ENCODE peak calls at places on chromosome 7, in six cellular contexts. E, L, Z, D, M and J are unnamed samples.

GRCh38 chr7:20596653-20597052 is 18.8 kb upstream of the ABCB5 start:
- DNase-seq in E (no peak), M (no peak), D (no peak), L (peak), Z (no peak), J (no peak)

GRCh38 chr7:22373911-22374310 is 17.0 kb upstream of the RAPGEF5 start:
- DNase-seq in E (no peak), M (no peak), Z (no peak), L (no peak), D (no peak), J (no peak)

GRCh38 chr7:133059263-133059662 is 22.6 kb downstream of the CHCHD3 start:
- DNase-seq in D (no peak), Z (no peak), E (no peak), L (no peak), M (no peak), J (no peak)

GRCh38 chr7:127874049-127874636 is 157.1 kb downstream of the LRRC4 start:
- DNase-seq in L (no peak), Z (no peak), E (no peak), M (no peak), D (no peak), J (no peak)

GRCh38 chr7:27031289-27032172 is 64.3 kb downstream of the HOXA1 start:
- DNase-seq in D (no peak), Z (peak), M (no peak), L (peak), E (no peak), J (peak)

GRCh38 chr7:153407291-153408046 is 644.7 kb upstream of the DPP6 start:
- DNase-seq in M (no peak), E (no peak), D (no peak), L (no peak), Z (no peak), J (no peak)

GRCh38 chr7:37920619-37921339 is at the start of gene EPDR1:
- DNase-seq in Z (no peak), E (peak), L (no peak), M (no peak), D (peak), J (peak)

GRCh38 chr7:36262706-36263484 is 109.8 kb downstream of the EEPD1 start:
- DNase-seq in E (no peak), M (no peak), Z (no peak), L (no peak), D (no peak), J (peak)

GRCh38 chr7:107726356-107727130 is 17.4 kb upstream of the CBLL1 start:
- DNase-seq in Z (no peak), L (no peak), D (no peak), E (no peak), M (no peak), J (no peak)

GRCh38 chr7:132125096-132125495 is 451.2 kb downstream of the PLXNA4 start:
- DNase-seq in L (no peak), Z (no peak), M (no peak), D (no peak), E (no peak), J (no peak)

GRCh38 chr7:14635955-14636354 is 266.6 kb downstream of the DGKB start:
- DNase-seq in M (no peak), D (no peak), Z (no peak), E (no peak), L (no peak), J (no peak)

GRCh38 chr7:3888096-3888495 is 587.0 kb downstream of the SDK1 start:
- DNase-seq in E (no peak), D (no peak), M (no peak), Z (no peak), L (no peak), J (no peak)

GRCh38 chr7:22110227-22110839 is 164.6 kb upstream of the CDCA7L start:
- DNase-seq in L (peak), D (peak), E (peak), Z (peak), M (peak), J (peak)

GRCh38 chr7:98223898-98224700 is 12.9 kb downstream of the BHLHA15 start:
- DNase-seq in M (peak), E (no peak), D (no peak), Z (no peak), L (no peak), J (no peak)

GRCh38 chr7:34339061-34339526 is 318.9 kb upstream of the NPSR1 start:
- DNase-seq in Z (no peak), L (peak), M (no peak), D (peak), E (peak), J (no peak)

GRCh38 chr7:45978731-45979211 is 57.7 kb upstream of the IGFBP3 start:
- DNase-seq in E (peak), L (no peak), D (no peak), M (no peak), Z (no peak), J (no peak)

GRCh38 chr7:2632717-2633537 is 1.1 kb downstream of the TTYH3 start:
- DNase-seq in M (no peak), D (no peak), L (peak), E (peak), Z (no peak), J (peak)
- TF ChIP-seq POLR2A in M (no peak), D (no peak), L (no peak), E (peak), Z (no peak), J (no peak)

DNA sequence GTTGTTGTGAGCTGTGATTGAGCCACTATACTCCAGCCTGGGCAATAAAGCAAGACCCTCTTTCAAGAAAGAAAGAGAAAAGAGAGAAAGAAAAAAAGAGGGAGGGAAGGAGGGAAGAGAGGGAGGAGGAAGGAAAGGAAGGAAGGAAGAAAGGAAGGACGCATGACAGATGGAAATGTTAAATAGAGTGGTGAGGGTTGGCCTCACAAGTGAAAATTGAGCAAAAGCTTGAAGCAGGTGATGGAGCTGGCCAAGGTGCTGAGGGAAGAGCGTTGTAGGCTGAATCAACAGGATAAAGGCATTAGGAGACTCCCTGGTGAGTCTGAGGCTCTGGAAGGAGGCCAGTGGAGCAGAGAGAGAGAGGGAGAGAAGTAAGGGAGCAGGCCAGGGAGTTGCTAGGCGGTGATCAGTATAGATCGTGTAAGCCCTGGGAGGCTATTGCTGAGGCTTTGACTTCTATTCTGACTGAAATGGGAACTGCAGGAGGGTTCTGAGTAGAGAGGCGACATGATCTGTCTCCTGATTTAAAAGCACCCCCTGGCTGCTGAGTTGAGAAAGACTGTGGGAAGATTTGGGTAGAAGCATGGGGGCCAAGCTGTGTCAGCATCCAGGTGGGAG is 26.5 kb upstream of the TMEM248 start:
- DNase-seq in L (peak), M (no peak), E (no peak), Z (no peak), D (no peak), J (peak)
- TF ChIP-seq CTCF in L (peak), M (peak), E (no peak), Z (peak), D (no peak), J (peak)

DNA sequence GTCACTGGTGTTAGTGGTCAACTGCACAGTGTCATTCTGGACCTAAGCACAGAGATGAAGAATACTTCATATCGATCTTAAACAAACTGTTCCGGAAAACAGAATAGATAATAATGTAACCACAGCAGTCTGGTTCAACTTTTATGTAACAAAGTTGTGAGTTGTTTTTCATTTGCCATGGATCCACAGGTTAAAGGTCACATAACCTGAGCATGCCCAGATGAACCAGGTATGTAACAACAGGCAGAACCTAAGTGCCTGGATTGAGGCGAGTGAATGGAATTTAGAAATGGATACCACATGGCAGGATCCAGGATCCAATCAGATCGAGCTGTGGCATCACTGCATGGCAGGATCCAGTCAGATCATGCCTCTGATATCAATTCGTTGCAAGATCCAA is 87.1 kb downstream of the CLEC2L start:
- DNase-seq in L (no peak), Z (no peak), D (no peak), M (no peak), E (no peak), J (no peak)
- TF ChIP-seq MYC in L (no peak), Z (no peak), D (no peak), M (no peak), E (no peak), J (no peak)

GRCh38 chr7:44315504-44315903 is 9.9 kb downstream of the CAMK2B start:
- DNase-seq in Z (no peak), E (no peak), M (no peak), L (no peak), D (no peak), J (no peak)

GRCh38 chr7:44321796-44322195 is 3.6 kb downstream of the CAMK2B start:
- DNase-seq in M (no peak), L (no peak), Z (no peak), E (no peak), D (no peak), J (no peak)

GRCh38 chr7:44320141-44320540 is 5.3 kb downstream of the CAMK2B start:
- DNase-seq in L (no peak), M (no peak), Z (no peak), E (no peak), D (no peak), J (no peak)

GRCh38 chr7:44320794-44321371 is 4.5 kb downstream of the CAMK2B start:
- DNase-seq in E (no peak), M (no peak), Z (no peak), L (no peak), D (no peak), J (no peak)

DNA sequence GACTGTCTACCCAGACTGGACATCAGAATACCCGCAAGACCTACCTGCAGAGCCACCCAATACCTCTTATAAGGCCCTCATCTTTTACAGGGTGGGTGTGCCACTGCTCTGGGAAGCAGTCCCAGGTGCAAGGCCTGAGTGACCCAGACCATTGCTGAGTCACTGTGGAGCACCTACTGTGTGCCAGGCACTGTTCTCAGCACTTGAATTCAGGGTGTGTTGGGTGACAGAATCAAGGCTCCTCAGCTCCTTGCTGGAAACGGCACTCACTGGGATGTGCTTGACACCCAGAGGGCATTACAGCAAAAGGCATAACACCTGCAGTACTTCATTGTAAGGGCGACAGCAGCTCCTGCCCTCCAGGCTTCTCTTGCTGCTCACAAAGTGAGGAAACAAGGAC is 7.1 kb downstream of the CAMK2B start:
- DNase-seq in L (no peak), Z (no peak), E (no peak), D (no peak), M (no peak), J (no peak)
- TF ChIP-seq POLR2A in L (no peak), Z (no peak), E (no peak), D (no peak), M (no peak), J (no peak)

GRCh38 chr7:16114633-16115032 is 306.7 kb downstream of the CRPPA start:
- DNase-seq in E (peak), D (no peak), L (peak), M (no peak), Z (no peak), J (peak)
- TF ChIP-seq CTCF in E (peak), D (no peak), L (peak), M (peak), Z (no peak), J (no peak)

GRCh38 chr7:141648276-141649114 is 53.5 kb downstream of the DENND11 start:
- DNase-seq in M (no peak), E (no peak), Z (no peak), L (no peak), D (no peak), J (no peak)

GRCh38 chr7:141649137-141649864 is 52.7 kb downstream of the DENND11 start:
- DNase-seq in L (no peak), E (no peak), M (no peak), D (no peak), Z (peak), J (no peak)

GRCh38 chr7:141651417-141651816 is 50.5 kb downstream of the DENND11 start:
- DNase-seq in E (no peak), M (no peak), L (no peak), Z (no peak), D (no peak), J (no peak)

GRCh38 chr7:141652691-141653090 is 49.3 kb downstream of the DENND11 start:
- DNase-seq in L (no peak), Z (no peak), D (no peak), M (no peak), E (no peak), J (no peak)

DNA sequence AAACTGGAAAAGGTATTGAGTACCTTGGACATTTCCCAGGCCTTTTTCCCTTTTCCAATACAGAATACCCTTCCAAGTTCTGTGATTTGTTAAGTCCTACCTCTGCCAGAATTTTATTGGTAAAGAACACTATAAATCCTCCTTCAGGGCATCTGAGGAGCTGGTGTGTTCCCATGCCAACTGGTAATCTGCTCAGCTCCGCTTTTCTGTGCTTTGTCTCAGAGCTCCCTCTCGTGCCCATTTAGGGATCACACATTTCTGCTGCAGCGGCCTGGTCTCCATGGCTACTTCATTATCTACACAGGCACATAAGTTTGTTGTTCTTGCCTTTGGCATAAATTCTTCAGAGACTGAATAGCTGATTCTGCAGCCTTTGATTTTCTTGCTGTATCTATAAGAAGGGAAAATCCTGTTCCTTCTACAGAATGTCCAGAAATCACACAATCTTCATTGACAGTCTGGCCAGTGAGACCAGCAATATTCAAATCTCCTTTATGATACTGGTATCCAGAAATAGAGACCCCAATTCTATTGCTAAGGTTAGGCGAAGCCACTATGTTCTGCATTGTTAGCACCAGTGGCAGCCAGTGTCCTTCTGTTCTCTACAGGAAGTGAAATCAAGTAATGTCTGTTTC is 52.0 kb downstream of the DENND11 start:
- DNase-seq in L (peak), D (peak), E (peak), Z (peak), M (peak), J (peak)
- TF ChIP-seq MYC in L (no peak), D (no peak), E (no peak), Z (no peak), M (no peak), J (no peak)

GRCh38 chr7:101120315-101120714 is 6.6 kb upstream of the SERPINE1 start:
- DNase-seq in D (no peak), E (no peak), M (no peak), L (no peak), Z (no peak), J (no peak)

GRCh38 chr7:101122933-101123702 is 3.8 kb upstream of the SERPINE1 start:
- DNase-seq in L (no peak), Z (no peak), M (no peak), D (peak), E (no peak), J (no peak)

GRCh38 chr7:101123703-101124068 is 3.2 kb upstream of the SERPINE1 start:
- DNase-seq in D (no peak), Z (no peak), L (no peak), M (no peak), E (no peak), J (no peak)

GRCh38 chr7:101124376-101125056 is 2.4 kb upstream of the SERPINE1 start:
- DNase-seq in E (peak), D (peak), M (no peak), L (peak), Z (no peak), J (peak)

DNA sequence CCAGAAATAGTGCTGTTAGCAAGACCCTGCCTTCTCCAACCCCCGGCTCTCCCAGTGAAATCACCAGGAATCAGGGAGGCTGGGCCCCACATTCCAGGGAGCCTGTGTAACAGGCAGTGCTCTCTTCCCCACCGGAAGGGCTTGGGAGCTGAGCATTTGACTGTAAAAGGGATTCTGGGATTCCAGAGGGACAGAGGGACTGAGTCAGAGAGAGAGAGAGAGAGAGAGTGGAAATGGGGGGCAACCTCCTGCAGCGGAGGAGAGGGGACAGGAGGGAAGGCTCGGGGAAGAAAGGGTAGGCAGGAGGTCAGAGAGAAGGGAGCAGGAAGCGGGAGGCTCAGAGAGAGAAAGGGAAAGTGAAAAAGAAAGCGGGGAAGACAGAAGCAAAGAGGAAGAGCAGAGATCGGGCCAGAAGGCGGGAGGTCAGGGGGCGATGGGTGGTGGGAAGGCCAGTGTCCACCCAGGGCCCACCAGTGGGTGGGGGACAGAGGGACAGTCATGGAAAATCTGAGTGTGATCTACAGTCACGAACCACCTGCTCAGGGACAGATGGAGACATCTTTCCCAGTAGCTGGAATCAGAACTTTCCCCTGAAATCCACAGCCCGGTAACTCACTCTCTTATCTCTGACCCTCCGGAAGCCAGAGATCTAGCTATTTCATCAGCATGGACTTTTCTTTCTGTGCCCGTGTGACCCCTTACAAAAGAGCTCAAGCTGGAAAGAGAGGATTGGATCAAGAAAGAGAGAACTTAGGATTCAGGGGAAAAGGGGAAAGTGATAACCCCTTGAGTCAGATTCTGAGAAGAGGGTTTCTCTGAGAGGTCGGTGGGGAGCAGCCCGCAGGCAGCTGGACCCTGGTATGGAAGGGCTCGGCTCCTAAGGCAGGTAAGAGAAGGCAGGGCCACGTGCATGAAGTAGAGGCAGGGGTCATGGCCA is 4.6 kb upstream of the SERPINE1 start:
- DNase-seq in Z (no peak), M (no peak), L (peak), D (peak), E (peak), J (no peak)
- TF ChIP-seq POLR2A in Z (peak), M (no peak), L (no peak), D (peak), E (peak), J (no peak)